ENCODE peak calls at places on chromosomes 13 and 19, in four cellular contexts. W is fibroblast of the aortic adventitia, Q is GM13976, H is AG10803. R is an unnamed sample.

GRCh38 chr13:24043590-24044350 is 116.8 kb upstream of the SPATA13 start:
- DNase-seq in W (no peak), Q (no peak), H (peak), R (no peak)

GRCh38 chr19:17323973-17324327 is 10.7 kb downstream of the ANO8 start:
- DNase-seq in W (no peak), H (no peak), Q (peak), R (peak)

GRCh38 chr13:79187917-79188699 is 217.9 kb downstream of the RBM26 start:
- DNase-seq in W (no peak), H (no peak), Q (no peak), R (no peak)

GRCh38 chr13:106373304-106373988 is 162.0 kb downstream of the EFNB2 start:
- DNase-seq in H (no peak), W (no peak), Q (no peak), R (peak)

GRCh38 chr13:80029170-80029569 is 311.8 kb downstream of the SPRY2 start:
- DNase-seq in H (no peak), Q (no peak), W (no peak), R (no peak)

GRCh38 chr19:1774999-1775772 is 21.9 kb downstream of the ONECUT3 start:
- DNase-seq in Q (no peak), W (no peak), H (no peak), R (peak)

GRCh38 chr19:14689598-14690503 is at the start of gene ZNF333:
- DNase-seq in Q (peak), H (peak), W (peak), R (peak)

GRCh38 chr13:21243045-21243842 is 66.8 kb downstream of the MRPL57 start:
- DNase-seq in W (no peak), H (no peak), Q (no peak), R (no peak)

GRCh38 chr13:42812311-42812710 is 30.9 kb downstream of the FAM216B start:
- DNase-seq in W (peak), H (no peak), Q (no peak), R (no peak)

GRCh38 chr13:33057019-33057785 is 41.0 kb downstream of the KL start:
- DNase-seq in H (peak), Q (peak), W (peak), R (peak)

GRCh38 chr19:2777952-2778683 is 5.0 kb downstream of the SGTA start:
- DNase-seq in H (no peak), Q (no peak), W (no peak), R (no peak)

GRCh38 chr13:98528663-98529064 is 48.2 kb downstream of the STK24 start:
- DNase-seq in W (peak), Q (no peak), H (peak), R (no peak)

GRCh38 chr13:59422646-59423045 is 741.1 kb downstream of the DIAPH3 start:
- DNase-seq in Q (no peak), H (peak), W (no peak), R (no peak)

GRCh38 chr13:20828540-20829364 is 55.0 kb upstream of the EEF1AKMT1 start:
- DNase-seq in H (peak), Q (peak), W (peak), R (peak)

GRCh38 chr13:49248433-49249002 is 793 bp downstream of the CDADC1 start:
- DNase-seq in Q (peak), W (peak), H (peak), R (no peak)

GRCh38 chr13:79936368-79937136 is 404.4 kb downstream of the SPRY2 start:
- DNase-seq in Q (no peak), H (peak), W (peak), R (no peak)

GRCh38 chr13:85543144-85543543 is 256.1 kb downstream of the SLITRK6 start:
- DNase-seq in Q (no peak), H (no peak), W (peak), R (no peak)

GRCh38 chr19:39301021-39301420 is 4.8 kb downstream of the IFNL1 start:
- DNase-seq in W (no peak), H (no peak), Q (no peak), R (no peak)

GRCh38 chr13:93224545-93224944 is 2.1 kb upstream of the GPC6 start:
- DNase-seq in W (peak), H (peak), Q (no peak), R (no peak)

GRCh38 chr13:47990427-47990826 is 10.6 kb downstream of the SUCLA2 start:
- DNase-seq in Q (no peak), W (no peak), H (no peak), R (no peak)

GRCh38 chr19:737591-738093 is 13.3 kb upstream of the MISP start:
- DNase-seq in Q (peak), H (peak), W (no peak), R (peak)

GRCh38 chr19:2176336-2176994 is 12.7 kb downstream of the DOT1L start:
- DNase-seq in W (no peak), Q (no peak), H (no peak), R (no peak)

GRCh38 chr19:41888926-41889325 is 5.9 kb downstream of the ARHGEF1 start:
- DNase-seq in H (no peak), Q (no peak), W (no peak), R (no peak)

GRCh38 chr19:41886761-41887710 is 4.1 kb downstream of the ARHGEF1 start:
- DNase-seq in W (no peak), H (no peak), Q (peak), R (peak)

GRCh38 chr19:41889896-41890295 is 6.9 kb downstream of the ARHGEF1 start:
- DNase-seq in W (no peak), Q (no peak), H (no peak), R (no peak)

GRCh38 chr19:41883821-41884733 is 1.1 kb downstream of the ARHGEF1 start:
- DNase-seq in H (peak), W (peak), Q (peak), R (peak)

DNA sequence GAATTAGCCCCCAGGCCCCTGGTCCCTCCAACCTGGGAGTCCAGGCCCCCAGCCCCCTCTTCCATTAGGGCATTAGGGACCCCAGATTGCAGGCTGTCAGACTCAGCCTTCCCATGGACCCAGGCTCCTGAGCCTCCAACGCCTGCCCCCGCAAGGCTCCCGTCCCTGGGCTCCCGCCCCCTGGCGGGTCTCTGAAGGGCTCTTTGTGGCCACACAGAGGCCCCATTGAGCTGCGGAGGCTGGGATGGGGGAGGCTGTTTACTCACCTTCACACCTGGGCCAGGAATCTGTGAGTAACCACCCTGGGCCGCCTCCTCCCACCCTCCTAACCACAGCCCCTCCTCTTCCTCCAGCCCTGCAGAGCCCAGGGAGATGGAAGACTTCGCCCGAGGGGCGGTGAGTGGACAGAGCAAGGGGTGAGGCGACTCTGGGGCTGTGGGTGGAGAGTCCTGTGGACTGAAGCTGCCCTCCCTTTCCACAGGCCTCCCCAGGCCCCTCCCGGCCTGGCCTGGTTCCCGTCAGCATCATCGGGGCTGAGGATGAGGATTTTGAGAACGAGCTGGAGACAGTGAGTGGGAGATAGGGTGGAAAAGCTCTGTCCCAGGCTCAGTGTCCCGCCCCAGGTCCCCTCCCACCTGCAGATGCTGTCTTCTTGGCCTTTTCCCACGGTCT is 4.9 kb downstream of the ARHGEF1 start:
- DNase-seq in H (no peak), W (no peak), Q (peak), R (peak)
- TF ChIP-seq CTCF in H (no peak), W (no peak), Q (peak), R (peak)

GRCh38 chr19:50893047-50893737 is 18.0 kb downstream of the KLK4 start:
- DNase-seq in H (no peak), W (no peak), Q (no peak), R (no peak)
- TF ChIP-seq CTCF in H (no peak), W (no peak), Q (no peak), R (no peak)

GRCh38 chr19:13095934-13096890 is 6.4 kb downstream of the LYL1 start:
- DNase-seq in Q (no peak), H (no peak), W (no peak), R (no peak)
- TF ChIP-seq CTCF in Q (no peak), H (peak), W (no peak), R (no peak)

GRCh38 chr13:65990684-65991083 is 1239.5 kb downstream of the PCDH9 start:
- DNase-seq in Q (no peak), H (no peak), W (no peak), R (no peak)

DNA sequence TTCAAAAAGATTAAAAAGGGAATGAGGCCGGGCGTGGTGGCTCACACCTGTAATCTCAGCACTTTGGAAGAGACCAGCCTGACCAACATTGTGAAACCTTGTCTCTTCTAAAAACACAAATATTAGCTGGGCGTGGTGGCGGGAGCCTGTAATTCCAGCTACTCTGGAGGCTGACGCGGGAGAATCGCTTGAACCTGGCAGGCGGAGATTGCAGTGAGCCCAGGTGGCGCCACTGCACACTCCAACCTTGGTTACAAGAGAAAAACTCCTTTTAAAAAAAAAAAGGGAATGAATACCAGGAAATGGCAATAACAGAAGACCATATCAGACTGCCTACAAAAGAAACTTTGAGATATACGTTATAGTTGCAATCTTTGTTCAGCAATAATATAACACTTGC is 1244.5 kb downstream of the PCDH9 start:
- DNase-seq in H (no peak), Q (no peak), W (no peak), R (no peak)
- TF ChIP-seq CTCF in H (no peak), Q (no peak), W (no peak), R (no peak)

GRCh38 chr13:30450066-30450465 is 15.7 kb downstream of the HMGB1 start:
- DNase-seq in W (no peak), H (no peak), Q (no peak), R (no peak)

GRCh38 chr13:30457306-30457891 is 8.3 kb downstream of the HMGB1 start:
- DNase-seq in W (no peak), Q (no peak), H (peak), R (no peak)

GRCh38 chr13:30454991-30455390 is 10.7 kb downstream of the HMGB1 start:
- DNase-seq in H (no peak), Q (no peak), W (no peak), R (no peak)

GRCh38 chr13:30456290-30456689 is 9.4 kb downstream of the HMGB1 start:
- DNase-seq in W (peak), Q (no peak), H (peak), R (no peak)

GRCh38 chr13:30453727-30454126 is 12.0 kb downstream of the HMGB1 start:
- DNase-seq in H (peak), W (no peak), Q (no peak), R (no peak)
- TF ChIP-seq CTCF in H (peak), W (peak), Q (no peak), R (no peak)

DNA sequence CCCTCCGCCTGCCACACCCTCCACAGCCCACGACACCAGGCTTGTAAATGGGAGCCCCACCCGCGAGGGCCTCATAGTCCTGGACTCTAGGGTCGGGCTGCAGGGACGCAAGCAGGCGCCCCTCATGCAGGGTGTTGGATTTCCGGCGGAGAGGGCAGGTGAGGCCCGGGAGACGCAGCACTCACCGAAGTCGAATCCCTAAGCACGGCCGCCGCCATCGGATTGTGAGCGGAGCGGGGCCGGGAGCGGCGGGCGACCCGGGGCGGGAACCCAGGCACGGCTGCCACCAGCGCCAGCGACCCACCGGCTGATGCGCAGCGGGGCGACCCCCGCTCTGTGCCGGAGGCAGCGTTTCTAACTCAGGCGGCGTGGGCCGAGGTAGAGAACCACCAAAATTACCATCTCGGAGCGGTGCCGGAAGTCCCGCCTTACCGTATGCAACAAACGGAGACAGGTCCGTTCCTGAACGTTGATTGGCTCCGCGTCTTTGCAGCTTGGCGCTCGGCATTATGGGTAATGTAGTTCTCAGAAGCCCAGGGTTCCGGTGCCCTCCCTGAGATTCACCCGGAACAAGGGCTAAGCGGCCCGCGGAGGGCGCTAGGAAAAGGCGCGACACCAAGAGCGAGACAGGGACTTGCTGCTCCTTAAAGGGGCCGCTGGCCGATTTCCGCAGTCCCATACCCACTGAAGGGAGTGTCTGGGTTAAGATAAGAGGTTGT is at the start of gene ZNF416:
- DNase-seq in W (peak), Q (peak), H (peak), R (peak)
- TF ChIP-seq CTCF in W (peak), Q (peak), H (peak), R (no peak)

DNA sequence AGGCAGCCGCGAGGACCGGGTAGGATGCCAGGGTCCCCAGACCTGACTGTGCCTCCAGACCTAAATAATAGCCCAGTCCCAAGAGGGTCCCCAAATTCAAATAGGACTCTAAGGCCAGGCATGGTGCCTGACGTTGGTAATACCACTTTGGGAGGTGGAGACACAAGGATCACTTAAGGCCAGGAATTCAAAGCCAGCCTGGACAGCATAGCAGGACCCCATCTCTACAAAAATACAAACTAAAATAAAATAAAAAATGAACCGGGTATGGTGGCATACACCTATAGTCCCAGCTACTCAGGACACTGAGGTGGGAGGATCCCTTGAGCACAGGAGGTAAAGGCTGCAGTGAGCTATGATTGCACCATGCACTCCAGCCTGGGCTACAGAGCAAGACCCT is 5.4 kb upstream of the APLP1 start:
- DNase-seq in H (no peak), W (no peak), Q (no peak), R (no peak)
- TF ChIP-seq CTCF in H (no peak), W (no peak), Q (no peak), R (no peak)

DNA sequence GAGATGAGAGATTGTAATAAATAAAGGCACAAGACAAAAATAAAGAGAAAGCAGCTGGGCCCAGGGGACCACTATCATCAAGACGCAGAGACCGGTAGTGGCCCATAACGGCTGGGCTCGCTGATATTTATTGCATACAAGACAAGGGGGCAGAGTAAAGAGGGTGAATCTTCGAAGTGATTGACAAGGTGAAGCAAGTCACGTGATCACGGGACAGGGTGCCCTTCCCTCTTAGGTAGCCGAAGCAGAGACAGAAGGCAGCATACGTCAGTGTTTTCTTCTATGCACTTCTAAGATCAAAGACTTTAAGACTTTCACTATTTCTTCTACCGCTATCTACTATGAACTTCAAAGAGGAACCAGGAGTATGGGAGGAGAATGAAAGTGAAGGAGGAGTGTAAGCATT is 4.6 kb upstream of the PRKCG start:
- DNase-seq in Q (no peak), H (peak), W (peak), R (no peak)
- TF ChIP-seq CTCF in Q (no peak), H (no peak), W (no peak), R (no peak)